ENCODE peak calls at places on chromosomes 11 and 22, in five cellular contexts. One of them, this sample, is unnamed.

GRCh38 chr22:25482868-25483639 is 81.4 kb upstream of the GRK3 start:
- DNase-seq in NCI-H2029: peak
- DNase-seq in T-helper 22 cell: no peak
- DNase-seq in astrocyte of the cerebellum: no peak
- DNase-seq in heart right ventricle: peak
- DNase-seq in this sample: no peak

GRCh38 chr11:16572946-16573345 is 165.5 kb upstream of the C11orf58 start:
- DNase-seq in NCI-H2029: peak
- DNase-seq in astrocyte of the cerebellum: no peak
- DNase-seq in T-helper 22 cell: no peak
- DNase-seq in heart right ventricle: no peak
- DNase-seq in this sample: no peak

GRCh38 chr11:65059959-65060824 is 1.8 kb upstream of the NAALADL1 start:
- DNase-seq in T-helper 22 cell: no peak
- DNase-seq in NCI-H2029: no peak
- DNase-seq in astrocyte of the cerebellum: no peak
- DNase-seq in heart right ventricle: no peak
- DNase-seq in this sample: no peak

GRCh38 chr11:74780277-74780870 is 31.7 kb downstream of the RNF169 start:
- DNase-seq in T-helper 22 cell: no peak
- DNase-seq in heart right ventricle: no peak
- DNase-seq in NCI-H2029: no peak
- DNase-seq in astrocyte of the cerebellum: no peak
- DNase-seq in this sample: no peak

GRCh38 chr11:6438979-6439571 is 1.7 kb downstream of the HPX start:
- DNase-seq in NCI-H2029: peak
- DNase-seq in heart right ventricle: peak
- DNase-seq in astrocyte of the cerebellum: peak
- DNase-seq in T-helper 22 cell: no peak
- DNase-seq in this sample: no peak

GRCh38 chr11:22389526-22390282 is 51.5 kb downstream of the SLC17A6 start:
- DNase-seq in astrocyte of the cerebellum: no peak
- DNase-seq in heart right ventricle: no peak
- DNase-seq in NCI-H2029: no peak
- DNase-seq in T-helper 22 cell: no peak
- DNase-seq in this sample: no peak

GRCh38 chr11:78886616-78887015 is 312.0 kb upstream of the NARS2 start:
- DNase-seq in T-helper 22 cell: no peak
- DNase-seq in NCI-H2029: no peak
- DNase-seq in heart right ventricle: no peak
- DNase-seq in astrocyte of the cerebellum: no peak
- DNase-seq in this sample: no peak

GRCh38 chr11:45530776-45531175 is 134.6 kb downstream of the CHST1 start:
- DNase-seq in heart right ventricle: no peak
- DNase-seq in NCI-H2029: no peak
- DNase-seq in T-helper 22 cell: no peak
- DNase-seq in astrocyte of the cerebellum: no peak
- DNase-seq in this sample: no peak

GRCh38 chr11:17639781-17640180 is 79.6 kb upstream of the MYOD1 start:
- DNase-seq in heart right ventricle: no peak
- DNase-seq in astrocyte of the cerebellum: no peak
- DNase-seq in T-helper 22 cell: no peak
- DNase-seq in NCI-H2029: no peak
- DNase-seq in this sample: no peak

GRCh38 chr11:32029721-32030120 is 61.2 kb upstream of the RCN1 start:
- DNase-seq in NCI-H2029: no peak
- DNase-seq in astrocyte of the cerebellum: no peak
- DNase-seq in heart right ventricle: no peak
- DNase-seq in T-helper 22 cell: no peak
- DNase-seq in this sample: no peak

GRCh38 chr22:44625981-44626687 is 75.9 kb upstream of the PRR5 start:
- DNase-seq in astrocyte of the cerebellum: peak
- DNase-seq in heart right ventricle: peak
- DNase-seq in T-helper 22 cell: peak
- DNase-seq in NCI-H2029: peak
- DNase-seq in this sample: peak

GRCh38 chr11:49505231-49505630 is 296.8 kb upstream of the FOLH1 start:
- DNase-seq in T-helper 22 cell: no peak
- DNase-seq in NCI-H2029: no peak
- DNase-seq in heart right ventricle: no peak
- DNase-seq in astrocyte of the cerebellum: no peak
- DNase-seq in this sample: no peak